ENCODE peak calls at places on chromosomes 16 and 17, in four cellular contexts. One of them, this sample, is unnamed.

GRCh38 chr16:49623501-49624266 is 232.2 kb downstream of the ZNF423 start:
- DNase-seq in T-helper 1 cell: no peak
- DNase-seq in amniotic epithelial cell: no peak
- DNase-seq in stimulated activated CD4-positive, alpha-beta T cell treated with anti-CD3 and anti-CD28 coated beads, Interleukin-2, amount 100 ng/mL, for 24 hours: no peak
- DNase-seq in this sample: no peak

GRCh38 chr16:85492617-85492957 is 120.5 kb upstream of the GSE1 start:
- DNase-seq in T-helper 1 cell: no peak
- DNase-seq in stimulated activated CD4-positive, alpha-beta T cell treated with anti-CD3 and anti-CD28 coated beads, Interleukin-2, amount 100 ng/mL, for 24 hours: no peak
- DNase-seq in amniotic epithelial cell: no peak
- DNase-seq in this sample: no peak

GRCh38 chr17:50564916-50565315 is 4.4 kb downstream of the CACNA1G start:
- DNase-seq in amniotic epithelial cell: peak
- DNase-seq in stimulated activated CD4-positive, alpha-beta T cell treated with anti-CD3 and anti-CD28 coated beads, Interleukin-2, amount 100 ng/mL, for 24 hours: no peak
- DNase-seq in T-helper 1 cell: no peak
- DNase-seq in this sample: peak

GRCh38 chr17:17253445-17253844 is 16.5 kb upstream of the FLCN start:
- DNase-seq in T-helper 1 cell: no peak
- DNase-seq in amniotic epithelial cell: peak
- DNase-seq in stimulated activated CD4-positive, alpha-beta T cell treated with anti-CD3 and anti-CD28 coated beads, Interleukin-2, amount 100 ng/mL, for 24 hours: no peak
- DNase-seq in this sample: no peak

GRCh38 chr17:77778636-77779524 is 179.6 kb upstream of the TNRC6C start:
- DNase-seq in stimulated activated CD4-positive, alpha-beta T cell treated with anti-CD3 and anti-CD28 coated beads, Interleukin-2, amount 100 ng/mL, for 24 hours: no peak
- DNase-seq in T-helper 1 cell: no peak
- DNase-seq in amniotic epithelial cell: no peak
- DNase-seq in this sample: peak

GRCh38 chr16:69187891-69188451 is 1.0 kb downstream of the SNTB2 start:
- DNase-seq in amniotic epithelial cell: peak
- DNase-seq in T-helper 1 cell: peak
- DNase-seq in stimulated activated CD4-positive, alpha-beta T cell treated with anti-CD3 and anti-CD28 coated beads, Interleukin-2, amount 100 ng/mL, for 24 hours: peak
- DNase-seq in this sample: peak

GRCh38 chr16:15653227-15653626 is 3.2 kb downstream of the NDE1 start:
- DNase-seq in T-helper 1 cell: no peak
- DNase-seq in amniotic epithelial cell: peak
- DNase-seq in stimulated activated CD4-positive, alpha-beta T cell treated with anti-CD3 and anti-CD28 coated beads, Interleukin-2, amount 100 ng/mL, for 24 hours: no peak
- DNase-seq in this sample: no peak

GRCh38 chr16:14364386-14365199 is 265.5 kb downstream of the PARN start:
- DNase-seq in T-helper 1 cell: no peak
- DNase-seq in stimulated activated CD4-positive, alpha-beta T cell treated with anti-CD3 and anti-CD28 coated beads, Interleukin-2, amount 100 ng/mL, for 24 hours: no peak
- DNase-seq in amniotic epithelial cell: peak
- DNase-seq in this sample: peak

GRCh38 chr17:46854948-46855347 is 3.6 kb downstream of the WNT9B start:
- DNase-seq in stimulated activated CD4-positive, alpha-beta T cell treated with anti-CD3 and anti-CD28 coated beads, Interleukin-2, amount 100 ng/mL, for 24 hours: no peak
- DNase-seq in T-helper 1 cell: no peak
- DNase-seq in amniotic epithelial cell: no peak
- DNase-seq in this sample: no peak

GRCh38 chr16:8819635-8820034 is 22.0 kb downstream of the PMM2 start:
- DNase-seq in T-helper 1 cell: no peak
- DNase-seq in stimulated activated CD4-positive, alpha-beta T cell treated with anti-CD3 and anti-CD28 coated beads, Interleukin-2, amount 100 ng/mL, for 24 hours: no peak
- DNase-seq in amniotic epithelial cell: no peak
- DNase-seq in this sample: no peak